ENCODE peak calls at places on chromosomes 11 and 22, in four cellular contexts. R is H1, L is A549, D is HCT116. T is an unnamed sample.
A peak's percentile ranks its signal among the peaks of the same experiment; 100 is the strongest.

GRCh38 chr11:8283510-8284272 is 20.0 kb upstream of the LMO1 start:
- DNase-seq in R (no peak), D (no peak), L (no peak), T (no peak)

GRCh38 chr11:20544536-20545237 is 54.7 kb upstream of the SLC6A5 start:
- DNase-seq in L (no peak), D (no peak), R (no peak), T (no peak)

GRCh38 chr11:119258983-119259382 is 52.8 kb downstream of the CBL start:
- DNase-seq in R (no peak), L (no peak), D (no peak), T (peak; percentile 72)

GRCh38 chr11:120244476-120244875 is 4.5 kb downstream of the POU2F3 start:
- DNase-seq in L (no peak), D (no peak), R (no peak), T (peak; percentile 40)

GRCh38 chr22:30279389-30279788 is 9.9 kb downstream of the CASTOR1 start:
- DNase-seq in D (no peak), R (no peak), L (no peak), T (peak; percentile 95)

GRCh38 chr11:17256512-17256911 is 20.0 kb upstream of the NUCB2 start:
- DNase-seq in D (no peak), L (no peak), R (no peak), T (no peak)

GRCh38 chr11:27699242-27699925 is 871 bp downstream of the BDNF start:
- DNase-seq in D (no peak), R (no peak), L (no peak), T (no peak)

GRCh38 chr22:25148149-25148691 is 51.4 kb upstream of the CRYBB3 start:
- DNase-seq in R (no peak), D (no peak), L (no peak), T (no peak)

GRCh38 chr11:60947666-60948065 is 4.3 kb downstream of the SLC15A3 start:
- DNase-seq in L (no peak), D (no peak), R (no peak), T (no peak)

GRCh38 chr22:49258107-49259010 is 569.3 kb downstream of the BRD1 start:
- DNase-seq in D (no peak), L (no peak), R (no peak), T (no peak)

GRCh38 chr11:125402436-125402835 is 93.6 kb downstream of the FEZ1 start:
- DNase-seq in D (no peak), L (no peak), R (no peak), T (no peak)

GRCh38 chr22:24834845-24835570 is 29.0 kb downstream of the SGSM1 start:
- DNase-seq in D (peak; percentile 37), R (no peak), L (no peak), T (peak; percentile 36)

GRCh38 chr11:120798854-120799253 is 225.0 kb upstream of the TBCEL start:
- DNase-seq in R (no peak), D (no peak), L (no peak), T (no peak)

GRCh38 chr11:32434387-32435151 is 770 bp downstream of the WT1 start:
- DNase-seq in D (no peak), L (peak; percentile 52), R (no peak), T (peak; percentile 98)

GRCh38 chr11:123525072-123525471 is 95.0 kb downstream of the GRAMD1B start:
- DNase-seq in R (no peak), D (no peak), L (no peak), T (no peak)

DNA sequence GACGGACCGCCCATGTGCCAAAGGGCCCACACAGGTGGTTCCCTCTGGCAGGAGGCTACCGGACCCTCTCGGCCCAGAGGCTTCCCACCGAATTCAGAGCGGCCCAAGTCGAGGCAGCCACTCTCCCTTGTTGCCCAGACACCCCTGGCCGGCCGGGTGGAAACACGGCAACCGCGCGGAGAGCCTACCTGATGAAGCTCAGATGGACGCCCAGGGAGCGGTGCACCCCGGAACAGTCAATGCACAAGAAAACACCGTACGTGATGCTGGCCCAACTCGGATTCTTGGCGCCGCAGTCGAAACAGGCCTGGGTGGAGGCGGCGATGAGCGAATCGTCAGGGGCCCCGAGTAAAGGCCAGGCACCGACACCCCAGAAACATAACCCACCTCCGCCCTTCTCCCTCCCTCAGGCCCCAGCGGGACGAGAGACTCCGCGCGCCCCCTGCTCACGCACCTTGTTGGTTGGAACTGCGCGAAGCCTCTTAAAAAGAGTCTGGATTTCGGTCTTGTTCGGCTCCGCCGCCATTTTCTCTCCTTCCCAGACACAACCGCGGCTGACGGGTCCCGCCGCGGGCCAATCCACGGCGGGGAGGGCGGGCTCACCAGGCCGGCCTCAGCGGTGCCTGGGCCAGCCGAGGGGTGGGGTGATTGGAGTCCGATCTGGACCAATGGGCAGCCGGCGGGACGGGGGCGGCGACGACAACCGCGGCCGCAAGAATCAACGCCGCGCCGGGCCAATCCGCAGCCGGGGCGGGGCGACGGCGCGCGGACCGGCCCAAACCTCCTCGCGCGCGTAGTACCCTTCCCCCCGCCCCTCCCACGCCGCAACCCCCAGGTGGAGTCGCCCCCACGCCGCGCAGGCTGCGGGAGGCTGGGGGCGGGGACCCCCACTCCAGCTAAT is at the start of gene ARFGAP2:
- DNase-seq in D (peak; percentile 86), R (no peak), L (peak; percentile 99), T (peak; percentile 97)
- TF ChIP-seq CTCF in D (no peak), R (no peak), L (no peak), T (no peak)

GRCh38 chr22:23113067-23113846 is 28.5 kb downstream of the RSPH14 start:
- DNase-seq in R (no peak), D (no peak), L (no peak), T (peak; percentile 31)
- TF ChIP-seq MAX in R (no peak), D (no peak), L (no peak), T (no peak)

DNA sequence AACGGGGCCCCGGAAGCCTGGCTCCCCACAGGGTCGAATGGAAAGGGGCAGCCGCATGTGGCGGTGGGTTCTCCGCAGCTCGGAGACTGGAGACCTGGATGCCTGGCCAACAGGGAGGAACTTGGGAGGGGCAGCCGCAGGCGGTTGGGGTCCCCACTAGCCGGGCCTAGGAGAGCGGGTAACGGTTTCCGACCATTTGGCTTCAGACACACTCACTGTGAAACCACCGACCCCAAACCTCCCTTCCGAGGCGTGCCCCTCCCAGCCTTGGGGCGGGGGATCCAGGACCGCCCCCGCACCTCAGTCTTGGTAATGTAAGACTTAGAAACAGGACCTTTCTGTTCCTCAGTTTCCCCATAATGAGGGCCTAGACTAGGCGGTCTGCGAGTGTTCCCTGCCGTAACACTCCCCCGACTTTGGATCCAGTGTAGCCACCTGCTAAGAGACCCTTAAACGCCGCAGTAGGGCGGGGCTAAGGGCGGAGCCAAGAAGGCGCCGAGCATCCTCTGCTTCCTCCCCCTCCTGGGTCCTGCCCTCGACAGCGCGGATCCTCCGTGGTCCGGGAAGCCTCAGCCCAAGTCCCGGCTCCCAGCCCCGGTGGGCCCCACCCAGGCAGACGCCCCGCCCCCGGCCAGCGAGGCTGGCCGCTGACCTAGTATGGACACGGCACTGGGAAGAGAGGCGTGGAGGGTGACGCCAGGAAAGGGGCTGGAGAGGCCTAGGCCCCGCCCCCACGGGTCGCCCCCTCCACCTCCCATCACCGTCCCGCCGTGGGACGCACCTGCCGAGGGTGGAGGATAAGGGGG is 1.8 kb upstream of the RASGRP2 start:
- DNase-seq in L (peak; percentile 67), R (no peak), D (no peak), T (peak; percentile 93)
- TF ChIP-seq POLR2A in L (no peak), R (no peak), D (no peak), T (no peak)

GRCh38 chr11:46322759-46323158 is 24.5 kb upstream of the DGKZ start:
- DNase-seq in R (no peak), D (peak; percentile 45), L (no peak), T (peak; percentile 38)
- TF ChIP-seq CTCF in R (peak; percentile 82), D (peak; percentile 24), L (peak; percentile 13), T (peak; percentile 37)

DNA sequence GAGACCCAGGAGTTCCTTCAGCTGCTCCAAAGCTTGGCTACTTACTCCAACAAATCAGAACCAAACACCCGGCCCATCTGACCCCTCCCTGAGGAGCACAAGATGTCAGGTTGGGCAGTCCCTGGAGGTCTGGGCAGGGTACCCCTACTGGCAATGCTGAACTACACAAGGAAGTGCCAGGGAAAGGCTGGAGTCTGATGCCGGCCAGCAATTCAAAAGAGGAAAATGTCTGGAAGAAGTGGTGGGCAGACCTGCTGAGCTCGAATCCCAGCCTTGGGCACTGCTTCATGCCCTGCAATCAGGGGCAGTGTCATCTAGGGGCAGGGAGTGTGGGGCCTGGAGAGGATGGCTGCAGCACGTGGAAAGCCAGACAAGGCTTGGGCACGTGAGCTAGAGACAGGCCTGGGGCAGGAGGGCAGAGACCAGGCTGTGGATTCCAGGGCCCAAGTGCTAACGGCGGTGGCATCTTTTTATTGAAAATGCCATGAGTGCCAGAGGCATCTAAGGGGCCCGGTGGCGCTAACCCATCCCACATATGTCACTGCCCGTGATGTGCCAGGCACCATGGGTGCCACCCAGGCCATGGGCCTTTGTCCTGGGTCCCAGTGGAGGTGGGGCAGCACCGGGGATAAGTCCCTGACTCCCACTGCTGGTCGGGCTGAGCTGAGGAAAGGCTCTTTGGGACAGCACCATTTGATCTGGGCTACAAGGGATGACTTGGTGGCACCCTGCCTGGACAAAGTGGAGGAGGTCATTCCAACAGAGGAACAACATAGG is 97.9 kb upstream of the PITPNB start:
- DNase-seq in D (no peak), R (no peak), L (no peak), T (no peak)
- TF ChIP-seq MAX in D (no peak), R (no peak), L (no peak), T (no peak)

GRCh38 chr11:58577441-58578135 is 1.3 kb upstream of the ZFP91 start:
- DNase-seq in L (no peak), D (no peak), R (no peak), T (peak; percentile 95)
- TF ChIP-seq POLR2A in L (peak; percentile 70), D (peak; percentile 75), R (peak; percentile 30), T (peak; percentile 56)

T was measured in NB4.